ENCODE peak calls at places on chromosome 11, in four cellular contexts. L is HCT116; C is IMR-90; R is naive thymus-derived CD4-positive, alpha-beta T cell. T is an unnamed sample.

GRCh38 chr11:66112640-66113098 is 42.6 kb downstream of the PACS1 start:
- DNase-seq in C (peak), R (no peak), L (no peak), T (no peak)

GRCh38 chr11:70167723-70168404 is 35.2 kb upstream of the FADD start:
- DNase-seq in L (no peak), R (no peak), C (no peak), T (no peak)

GRCh38 chr11:121613724-121614123 is 161.0 kb upstream of the SORL1-AS1 start:
- DNase-seq in R (no peak), C (peak), L (no peak), T (peak)

GRCh38 chr11:47569646-47570045 is 4.2 kb downstream of the PTPMT1 start:
- DNase-seq in C (no peak), L (no peak), R (no peak), T (no peak)

GRCh38 chr11:35038211-35038930 is 100.6 kb upstream of the CD44 start:
- DNase-seq in C (no peak), L (no peak), R (no peak), T (no peak)

GRCh38 chr11:107705027-107705426 is 6.8 kb downstream of the SLN start:
- DNase-seq in L (no peak), C (peak), R (no peak), T (peak)

GRCh38 chr11:71305041-71305440 is 52.7 kb upstream of the SHANK2 start:
- DNase-seq in R (no peak), L (no peak), C (no peak), T (no peak)

GRCh38 chr11:46272816-46273427 is 4.5 kb upstream of the CREB3L1 start:
- DNase-seq in R (no peak), L (no peak), C (peak), T (no peak)

GRCh38 chr11:74443071-74443864 is 24.1 kb downstream of the KCNE3 start:
- DNase-seq in L (peak), C (peak), R (no peak), T (no peak)

GRCh38 chr11:70225629-70226582 is 22.8 kb downstream of the FADD start:
- DNase-seq in L (no peak), R (no peak), C (no peak), T (no peak)

GRCh38 chr11:71309611-71310010 is 57.2 kb upstream of the SHANK2 start:
- DNase-seq in C (no peak), R (no peak), L (no peak), T (no peak)

GRCh38 chr11:115408036-115408911 is 95.9 kb downstream of the CADM1 start:
- DNase-seq in R (no peak), C (peak), L (no peak), T (no peak)

GRCh38 chr11:10288881-10289764 is 4.9 kb downstream of the SBF2 start:
- DNase-seq in R (no peak), L (no peak), C (no peak), T (no peak)

GRCh38 chr11:36251716-36252307 is 37.4 kb downstream of the COMMD9 start:
- DNase-seq in C (no peak), R (no peak), L (no peak), T (no peak)

GRCh38 chr11:25317221-25317620 is 820.4 kb downstream of the LUZP2 start:
- DNase-seq in L (no peak), C (peak), R (no peak), T (no peak)

GRCh38 chr11:103773059-103773458 is 263.4 kb upstream of the DDI1 start:
- DNase-seq in R (no peak), C (peak), L (no peak), T (peak)

GRCh38 chr11:34358258-34358665 is 452 bp upstream of the ABTB2 start:
- DNase-seq in L (peak), R (no peak), C (peak), T (no peak)

DNA sequence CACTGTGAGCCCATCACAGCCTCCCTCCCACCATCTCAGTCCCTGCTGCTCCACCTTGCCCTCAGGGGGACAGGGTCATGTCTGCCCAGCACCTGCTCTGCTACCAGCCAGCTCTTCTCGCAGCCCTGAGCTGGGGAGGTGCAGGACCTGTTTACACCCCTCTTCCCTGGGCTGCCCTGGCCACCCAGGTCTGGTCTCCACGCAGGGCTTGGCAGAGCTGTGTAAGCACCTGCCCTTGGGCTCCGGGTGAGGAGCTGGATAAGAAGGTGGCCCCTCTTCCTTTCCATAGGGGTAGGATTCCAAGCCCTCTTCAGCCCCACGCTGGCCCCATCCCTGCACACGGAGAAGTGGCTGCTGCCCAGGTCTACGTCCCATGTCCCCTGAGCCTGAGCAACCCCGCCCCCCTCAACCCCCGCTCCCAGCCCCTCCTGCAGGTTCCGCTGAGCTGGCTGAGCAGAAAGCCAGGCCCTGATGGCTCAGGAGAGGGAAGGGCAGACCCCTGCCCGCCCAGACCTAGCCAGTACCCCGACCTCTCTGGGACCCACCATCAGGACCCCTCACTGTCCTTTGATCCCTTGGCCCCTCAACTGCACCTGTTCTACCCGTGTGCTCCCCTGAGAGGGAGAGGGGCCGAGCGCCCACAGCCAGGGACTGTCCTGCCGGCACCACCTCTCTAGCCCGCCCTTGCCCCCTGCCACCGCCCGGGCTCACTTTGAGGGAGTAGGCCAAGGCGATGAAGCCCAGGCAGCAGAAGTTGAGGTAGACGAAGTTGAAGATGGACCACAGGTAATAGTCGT is 3.2 kb downstream of the IFITM10 start:
- DNase-seq in R (no peak), C (no peak), L (no peak), T (no peak)
- H3K27ac ChIP-seq in R (no peak), C (no peak), L (no peak), T (no peak)

GRCh38 chr11:118706546-118706825 is 27.0 kb upstream of the TREH start:
- DNase-seq in L (no peak), R (no peak), C (no peak), T (no peak)
- H3K4me3 ChIP-seq in L (no peak), R (no peak), C (no peak), T (no peak)

DNA sequence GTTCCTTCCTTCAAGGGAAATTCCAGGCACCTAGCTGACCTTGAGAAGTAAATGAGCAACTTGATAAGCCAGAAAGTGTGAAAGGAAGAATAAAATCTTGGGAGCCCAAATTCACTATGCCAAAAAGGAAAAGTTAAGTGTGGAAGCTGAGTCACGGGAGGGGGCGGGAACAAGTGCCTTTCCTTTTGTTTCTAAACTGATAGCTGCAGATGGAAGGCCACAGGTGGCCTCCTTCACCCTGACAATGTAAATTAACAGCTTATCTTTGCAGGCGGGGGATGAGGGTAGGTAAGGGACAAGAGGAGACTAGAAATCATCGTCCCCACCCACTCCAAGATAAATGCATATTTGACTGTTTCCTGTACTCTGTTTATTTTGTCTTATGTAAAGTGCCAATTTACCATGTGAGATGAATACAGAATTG is 36.4 kb upstream of the TREH start:
- DNase-seq in R (no peak), C (no peak), L (no peak), T (no peak)
- H3K27ac ChIP-seq in R (no peak), C (no peak), L (no peak), T (peak)

GRCh38 chr11:469684-470667 is 19.9 kb downstream of the PTDSS2 start:
- DNase-seq in C (peak), R (no peak), L (no peak), T (peak)
- H3K4me3 ChIP-seq in C (peak), R (no peak), L (no peak), T (peak)

GRCh38 chr11:114191893-114192292 is 104.3 kb upstream of the NNMT start:
- DNase-seq in R (no peak), C (no peak), L (no peak), T (no peak)

GRCh38 chr11:114185436-114185835 is 110.8 kb upstream of the NNMT start:
- DNase-seq in L (no peak), R (no peak), C (no peak), T (no peak)

GRCh38 chr11:114187173-114187572 is 109.0 kb upstream of the NNMT start:
- DNase-seq in C (no peak), L (no peak), R (no peak), T (no peak)

GRCh38 chr11:114190630-114191029 is 105.6 kb upstream of the NNMT start:
- DNase-seq in R (no peak), L (no peak), C (no peak), T (no peak)

GRCh38 chr11:114188851-114189570 is 107.2 kb upstream of the NNMT start:
- DNase-seq in L (no peak), C (no peak), R (no peak), T (no peak)
- H3K27ac ChIP-seq in L (no peak), C (no peak), R (no peak), T (no peak)

GRCh38 chr11:116928102-116928777 is 90.8 kb upstream of the APOA1 start:
- DNase-seq in L (no peak), R (peak), C (no peak), T (no peak)
- H3K4me3 ChIP-seq in L (no peak), R (no peak), C (no peak), T (no peak)